ENCODE peak calls at places on chromosomes 6 and 20, in four cellular contexts. B is astrocyte of the spinal cord, X is PC-9, C is ELR. A is an unnamed sample.

GRCh38 chr6:40962241-40962640 is 76.8 kb downstream of the UNC5CL start:
- DNase-seq in B (peak; percentile 87), X (peak; percentile 58), C (peak; percentile 99), A (no peak)

GRCh38 chr6:135424385-135424784 is 73.2 kb downstream of the AHI1 start:
- DNase-seq in B (no peak), X (no peak), C (no peak), A (no peak)

GRCh38 chr6:10626154-10626741 is 68.2 kb downstream of the C6orf52 start:
- DNase-seq in B (no peak), X (no peak), C (no peak), A (peak; percentile 45)

GRCh38 chr6:128725271-128726233 is 157.4 kb upstream of the LAMA2 start:
- DNase-seq in B (peak; percentile 49), X (peak; percentile 3), C (peak; percentile 66), A (peak; percentile 73)

GRCh38 chr6:165626711-165627110 is 36.3 kb downstream of the PDE10A start:
- DNase-seq in B (no peak), X (no peak), C (no peak), A (no peak)

GRCh38 chr20:12592756-12593155 is 416.0 kb upstream of the SPTLC3 start:
- DNase-seq in B (no peak), X (no peak), C (no peak), A (peak; percentile 77)

GRCh38 chr6:42939810-42940167 is 10.5 kb downstream of the CNPY3 start:
- DNase-seq in B (no peak), X (no peak), C (no peak), A (no peak)

GRCh38 chr20:44849712-44850111 is 35.8 kb upstream of the YWHAB start:
- DNase-seq in B (no peak), X (no peak), C (peak; percentile 13), A (peak; percentile 34)

GRCh38 chr6:101429845-101430244 is 36.3 kb downstream of the GRIK2 start:
- DNase-seq in B (no peak), X (no peak), C (no peak), A (no peak)

GRCh38 chr6:16723833-16724232 is 37.4 kb downstream of the ATXN1 start:
- DNase-seq in B (peak; percentile 95), X (peak; percentile 34), C (peak; percentile 97), A (peak; percentile 89)

GRCh38 chr6:70108230-70108629 is 194.7 kb downstream of the COL9A1 start:
- DNase-seq in B (peak; percentile 50), X (no peak), C (peak; percentile 55), A (no peak)

A was measured in trophoblast cell.